ENCODE peak calls at places on chromosomes 12 and 14, in five cellular contexts. G, I, S, Z and B are unnamed samples.

GRCh38 chr14:68938515-68939423 is 40.3 kb downstream of the ACTN1 start:
- DNase-seq in G (no peak), Z (no peak), S (peak), I (no peak), B (no peak)

GRCh38 chr14:67533754-67534085 is 630 bp downstream of the PLEKHH1 start:
- DNase-seq in Z (no peak), I (no peak), G (no peak), S (peak), B (no peak)

GRCh38 chr14:96072076-96072475 is 32.9 kb downstream of the C14orf132 start:
- DNase-seq in G (no peak), Z (no peak), S (no peak), I (no peak), B (no peak)

GRCh38 chr14:32724864-32725550 is 213.7 kb upstream of the NPAS3 start:
- DNase-seq in G (no peak), S (no peak), I (no peak), Z (no peak), B (peak)

GRCh38 chr12:86256169-86256568 is at the start of gene MGAT4C:
- DNase-seq in S (no peak), Z (no peak), G (no peak), I (no peak), B (no peak)

GRCh38 chr14:36955376-36955775 is 217.0 kb downstream of the SLC25A21 start:
- DNase-seq in G (no peak), Z (no peak), S (no peak), I (no peak), B (no peak)

GRCh38 chr14:23300687-23301223 is 1.9 kb downstream of the PPP1R3E start:
- DNase-seq in I (no peak), S (peak), Z (peak), G (peak), B (peak)

GRCh38 chr12:1716215-1716862 is 25.5 kb downstream of the ADIPOR2 start:
- DNase-seq in Z (no peak), I (no peak), S (no peak), G (no peak), B (no peak)

GRCh38 chr12:106238146-106238545 is 9.7 kb downstream of the CKAP4 start:
- DNase-seq in S (no peak), Z (no peak), G (no peak), I (no peak), B (no peak)

GRCh38 chr14:52355526-52355925 is 41.4 kb downstream of the PTGER2 start:
- DNase-seq in G (no peak), Z (no peak), I (no peak), S (no peak), B (no peak)

GRCh38 chr12:13091831-13092230 is 11.6 kb downstream of the GSG1 start:
- DNase-seq in S (no peak), I (no peak), Z (no peak), G (no peak), B (no peak)

GRCh38 chr14:53663709-53664108 is 292.9 kb downstream of the BMP4 start:
- DNase-seq in G (no peak), S (peak), Z (no peak), I (no peak), B (peak)

GRCh38 chr14:64873506-64874220 is 6.0 kb downstream of the SPTB start:
- DNase-seq in Z (no peak), G (no peak), S (no peak), I (no peak), B (peak)

GRCh38 chr12:119594772-119595445 is 1.3 kb downstream of the TMEM233 start:
- DNase-seq in I (no peak), Z (no peak), G (no peak), S (no peak), B (no peak)

GRCh38 chr14:53035796-53036195 is 84.9 kb upstream of the FERMT2 start:
- DNase-seq in Z (no peak), S (no peak), I (no peak), G (no peak), B (no peak)

GRCh38 chr14:46480817-46481216 is 170.8 kb downstream of the RPL10L start:
- DNase-seq in I (no peak), Z (no peak), G (no peak), S (no peak), B (no peak)

GRCh38 chr12:127125607-127126259 is 1141.2 kb upstream of the TMEM132C start:
- DNase-seq in S (peak), G (no peak), I (peak), Z (no peak), B (peak)

DNA sequence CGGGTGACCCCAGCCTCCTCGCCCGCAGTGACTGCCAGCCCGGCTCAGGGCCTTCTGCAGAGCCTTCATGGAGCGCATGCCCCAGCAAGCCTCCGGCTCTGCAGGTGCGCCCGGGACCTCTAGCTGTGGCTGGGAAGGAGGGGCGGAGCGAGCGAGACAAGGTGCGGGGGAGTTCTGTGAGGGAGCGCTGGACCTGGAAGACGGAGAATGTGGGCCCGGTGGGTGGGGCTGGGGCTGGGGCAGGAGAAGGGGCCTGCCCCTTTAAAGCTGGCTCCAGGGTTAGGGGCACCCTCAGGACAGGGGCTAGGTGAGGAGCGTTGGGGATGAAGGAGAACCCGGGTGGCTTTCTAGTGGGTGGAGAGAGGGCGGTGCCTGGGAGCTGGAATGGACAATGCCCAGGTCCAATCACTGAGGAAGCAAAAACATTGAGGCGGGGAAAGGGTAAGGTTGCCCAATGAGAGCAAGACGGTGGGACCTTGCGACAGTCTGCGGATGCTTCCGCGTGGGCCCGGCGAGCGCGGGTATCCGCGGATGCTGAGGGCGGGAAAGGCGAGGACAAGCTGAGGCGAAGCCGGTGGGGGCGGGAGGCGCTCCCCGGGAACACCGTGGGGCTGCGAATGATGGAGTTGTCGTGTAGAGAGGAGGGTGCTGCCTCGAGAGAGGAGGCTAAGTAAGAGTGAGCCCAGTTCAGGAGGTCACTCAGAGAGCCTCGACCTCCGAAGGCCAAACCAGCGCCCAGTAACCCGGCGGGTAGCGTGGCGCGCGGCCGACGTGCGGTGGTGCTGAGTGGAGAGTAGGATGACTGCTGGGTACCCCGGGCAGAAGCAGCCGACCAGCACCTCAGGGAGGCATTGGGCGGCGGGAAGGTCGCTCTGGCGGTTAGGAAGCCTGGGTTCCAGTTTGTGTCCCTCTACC is at the start of gene GLS2:
- DNase-seq in I (peak), G (no peak), Z (peak), S (peak), B (peak)
- H3K4me3 ChIP-seq in I (peak), G (no peak), Z (peak), S (peak), B (peak)

GRCh38 chr12:48197967-48198618 is 5.0 kb downstream of the OR10AD1 start:
- DNase-seq in Z (peak), G (peak), I (peak), S (peak), B (peak)
- TF ChIP-seq CTCF in Z (peak), G (no peak), I (no peak), S (no peak), B (peak)

GRCh38 chr12:6613015-6613775 is 6.0 kb upstream of the CHD4 start:
- DNase-seq in G (peak), I (no peak), S (peak), Z (peak), B (peak)

GRCh38 chr12:6618483-6618882 is 11.3 kb upstream of the CHD4 start:
- DNase-seq in G (no peak), S (no peak), Z (no peak), I (no peak), B (no peak)

GRCh38 chr12:6613776-6614512 is 6.8 kb upstream of the CHD4 start:
- DNase-seq in Z (peak), I (no peak), S (peak), G (peak), B (peak)

GRCh38 chr12:6614513-6615177 is 7.5 kb upstream of the CHD4 start:
- DNase-seq in I (no peak), S (no peak), Z (no peak), G (no peak), B (no peak)

GRCh38 chr12:6615802-6616201 is 8.6 kb upstream of the CHD4 start:
- DNase-seq in S (no peak), Z (no peak), G (no peak), I (no peak), B (no peak)
- H3K27ac ChIP-seq in S (peak), Z (peak), G (peak), I (no peak), B (no peak)

GRCh38 chr12:139585-139984 is 73.0 kb downstream of the IQSEC3 start:
- DNase-seq in Z (no peak), I (no peak), G (no peak), S (no peak), B (no peak)
- H3K4me3 ChIP-seq in Z (peak), I (no peak), G (no peak), S (no peak), B (no peak)

GRCh38 chr14:77800814-77801213 is 905 bp downstream of the ADCK1 start:
- DNase-seq in S (no peak), G (no peak), Z (no peak), I (no peak), B (no peak)

GRCh38 chr14:77805703-77806102 is 5.8 kb downstream of the ADCK1 start:
- DNase-seq in S (no peak), G (no peak), Z (no peak), I (no peak), B (no peak)

GRCh38 chr14:77808250-77808649 is 8.3 kb downstream of the ADCK1 start:
- DNase-seq in S (no peak), G (no peak), Z (no peak), I (no peak), B (no peak)

GRCh38 chr14:77809011-77809410 is 9.1 kb downstream of the ADCK1 start:
- DNase-seq in G (no peak), S (no peak), Z (no peak), I (no peak), B (no peak)

DNA sequence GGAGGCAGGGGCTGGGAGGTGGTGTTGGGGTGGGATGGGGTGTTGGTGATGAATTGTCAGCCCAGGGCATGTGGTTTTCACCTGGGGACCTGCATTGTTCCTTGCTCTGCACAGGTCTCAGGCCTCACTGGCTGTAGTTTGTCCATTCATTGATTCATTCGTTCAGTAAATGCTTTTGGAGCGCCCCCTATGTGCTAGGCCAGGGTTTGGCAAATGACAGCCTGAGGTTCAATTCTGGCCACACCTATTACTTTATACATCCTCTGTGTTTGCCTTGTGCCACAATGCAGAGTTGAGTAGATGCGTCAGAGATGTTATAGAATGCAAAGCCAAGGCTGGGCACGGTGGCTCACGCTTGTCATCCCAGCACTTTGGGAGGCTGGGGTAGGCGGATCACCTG is 4.7 kb downstream of the ADCK1 start:
- DNase-seq in Z (no peak), S (peak), I (peak), G (peak), B (no peak)
- TF ChIP-seq CTCF in Z (no peak), S (peak), I (peak), G (peak), B (peak)

GRCh38 chr12:104910196-104910840 is 47.8 kb downstream of the SLC41A2 start:
- DNase-seq in I (no peak), Z (no peak), G (no peak), S (no peak), B (peak)
- H3K27ac ChIP-seq in I (no peak), Z (no peak), G (no peak), S (no peak), B (no peak)

GRCh38 chr14:50984061-50984710 is 39.9 kb upstream of the PYGL start:
- DNase-seq in I (no peak), S (no peak), G (no peak), Z (no peak), B (no peak)
- H3K4me3 ChIP-seq in I (no peak), S (no peak), G (no peak), Z (no peak), B (no peak)

GRCh38 chr12:53048033-53048779 is 1.7 kb upstream of the TNS2 start:
- DNase-seq in G (no peak), S (peak), Z (peak), I (no peak), B (no peak)
- TF ChIP-seq CTCF in G (peak), S (no peak), Z (no peak), I (no peak), B (peak)